ENCODE peak calls at places on chromosomes 2 and 18, in four cellular contexts. L is A549, Y is HepG2, H is K562. X is an unnamed sample.

GRCh38 chr18:63210531-63210930 is 109.0 kb downstream of the BCL2 start:
- DNase-seq in L (no peak), Y (no peak), H (no peak), X (no peak)

GRCh38 chr2:46490521-46491141 is 11.3 kb downstream of the TMEM247 start:
- DNase-seq in H (no peak), Y (no peak), L (no peak), X (no peak)

GRCh38 chr2:177553176-177553909 is 160.8 kb downstream of the AGPS start:
- DNase-seq in Y (no peak), H (peak), L (no peak), X (no peak)

GRCh38 chr2:10566021-10566420 is 117.9 kb upstream of the ODC1 start:
- DNase-seq in Y (no peak), L (no peak), H (no peak), X (no peak)

GRCh38 chr2:54556659-54557121 is 100.6 kb downstream of the SPTBN1 start:
- DNase-seq in L (no peak), H (no peak), Y (no peak), X (no peak)

GRCh38 chr2:217356142-217356541 is 496.3 kb upstream of the TNP1 start:
- DNase-seq in Y (no peak), H (no peak), L (no peak), X (no peak)

GRCh38 chr2:101307503-101307902 is 998 bp downstream of the RNF149 start:
- DNase-seq in H (peak), L (no peak), Y (no peak), X (no peak)

GRCh38 chr18:14945984-14946383 is 198.0 kb downstream of the ANKRD30B start:
- DNase-seq in Y (no peak), L (no peak), H (no peak), X (no peak)

GRCh38 chr2:128630974-128631697 is 312.5 kb upstream of the HS6ST1 start:
- DNase-seq in L (no peak), H (no peak), Y (no peak), X (no peak)

GRCh38 chr2:117101613-117102012 is 712.9 kb upstream of the DDX18 start:
- DNase-seq in Y (no peak), H (no peak), L (no peak), X (no peak)

GRCh38 chr2:38000485-38001222 is 75.3 kb downstream of the CYP1B1 start:
- DNase-seq in H (no peak), Y (no peak), L (no peak), X (no peak)

GRCh38 chr2:219045937-219046550 is 4.7 kb upstream of the CFAP65 start:
- DNase-seq in L (no peak), Y (no peak), H (peak), X (no peak)

GRCh38 chr18:10188971-10189810 is 265.2 kb upstream of the APCDD1 start:
- DNase-seq in H (no peak), Y (no peak), L (no peak), X (no peak)

GRCh38 chr2:12222561-12222960 is 476.1 kb downstream of the LPIN1 start:
- DNase-seq in H (no peak), L (no peak), Y (no peak), X (no peak)

GRCh38 chr2:26605195-26605968 is 35.8 kb downstream of the CIB4 start:
- DNase-seq in L (peak), H (peak), Y (peak), X (peak)

GRCh38 chr2:131076707-131077106 is 16.6 kb downstream of the FAM168B start:
- DNase-seq in H (no peak), Y (peak), L (no peak), X (no peak)

GRCh38 chr2:135839713-135840112 is 2.7 kb upstream of the LCT start:
- DNase-seq in Y (no peak), H (no peak), L (no peak), X (no peak)

GRCh38 chr2:37768491-37768925 is 97.1 kb upstream of the CDC42EP3 start:
- DNase-seq in L (peak), Y (peak), H (no peak), X (no peak)

GRCh38 chr2:20106746-20107145 is 55.3 kb upstream of the LAPTM4A start:
- DNase-seq in L (no peak), H (no peak), Y (no peak), X (no peak)

GRCh38 chr2:188517549-188518255 is 226.0 kb downstream of the GULP1 start:
- DNase-seq in H (no peak), Y (no peak), L (no peak), X (no peak)

GRCh38 chr2:203994735-203995134 is 58.2 kb downstream of the ICOS start:
- DNase-seq in H (no peak), Y (no peak), L (no peak), X (no peak)

GRCh38 chr2:1265454-1265853 is 147.8 kb upstream of the TPO start:
- DNase-seq in L (no peak), Y (no peak), H (no peak), X (no peak)

GRCh38 chr18:1047406-1047805 is 142.7 kb downstream of the ADCYAP1 start:
- DNase-seq in Y (no peak), L (no peak), H (no peak), X (no peak)

GRCh38 chr2:11563784-11564666 is 30.2 kb downstream of the GREB1 start:
- DNase-seq in L (no peak), H (no peak), Y (no peak), X (no peak)

GRCh38 chr18:24395049-24395780 is 2.4 kb downstream of the OSBPL1A start:
- DNase-seq in L (no peak), H (no peak), Y (no peak), X (no peak)

GRCh38 chr2:20484034-20484617 is 37.3 kb downstream of the RHOB start:
- DNase-seq in L (no peak), Y (no peak), H (no peak), X (no peak)

GRCh38 chr2:1603521-1603920 is 140.8 kb downstream of the PXDN start:
- DNase-seq in L (no peak), Y (no peak), H (no peak), X (no peak)

GRCh38 chr2:54999182-54999581 is 51.1 kb downstream of the RTN4 start:
- DNase-seq in Y (no peak), L (no peak), H (peak), X (no peak)

GRCh38 chr2:23249348-23249747 is 135.6 kb upstream of the KLHL29 start:
- DNase-seq in H (no peak), L (no peak), Y (no peak), X (no peak)

GRCh38 chr2:187143537-187143936 is 294.6 kb upstream of the ZSWIM2 start:
- DNase-seq in Y (no peak), H (no peak), L (no peak), X (no peak)

GRCh38 chr2:108923736-108924443 is 65.1 kb downstream of the EDAR start:
- DNase-seq in H (no peak), L (no peak), Y (no peak), X (no peak)

GRCh38 chr2:108923019-108923700 is 65.9 kb downstream of the EDAR start:
- DNase-seq in Y (no peak), H (no peak), L (no peak), X (no peak)

GRCh38 chr2:108921096-108922030 is 67.7 kb downstream of the EDAR start:
- DNase-seq in H (no peak), Y (no peak), L (no peak), X (no peak)

GRCh38 chr2:108920686-108921085 is 68.3 kb downstream of the EDAR start:
- DNase-seq in H (no peak), L (no peak), Y (no peak), X (no peak)

DNA sequence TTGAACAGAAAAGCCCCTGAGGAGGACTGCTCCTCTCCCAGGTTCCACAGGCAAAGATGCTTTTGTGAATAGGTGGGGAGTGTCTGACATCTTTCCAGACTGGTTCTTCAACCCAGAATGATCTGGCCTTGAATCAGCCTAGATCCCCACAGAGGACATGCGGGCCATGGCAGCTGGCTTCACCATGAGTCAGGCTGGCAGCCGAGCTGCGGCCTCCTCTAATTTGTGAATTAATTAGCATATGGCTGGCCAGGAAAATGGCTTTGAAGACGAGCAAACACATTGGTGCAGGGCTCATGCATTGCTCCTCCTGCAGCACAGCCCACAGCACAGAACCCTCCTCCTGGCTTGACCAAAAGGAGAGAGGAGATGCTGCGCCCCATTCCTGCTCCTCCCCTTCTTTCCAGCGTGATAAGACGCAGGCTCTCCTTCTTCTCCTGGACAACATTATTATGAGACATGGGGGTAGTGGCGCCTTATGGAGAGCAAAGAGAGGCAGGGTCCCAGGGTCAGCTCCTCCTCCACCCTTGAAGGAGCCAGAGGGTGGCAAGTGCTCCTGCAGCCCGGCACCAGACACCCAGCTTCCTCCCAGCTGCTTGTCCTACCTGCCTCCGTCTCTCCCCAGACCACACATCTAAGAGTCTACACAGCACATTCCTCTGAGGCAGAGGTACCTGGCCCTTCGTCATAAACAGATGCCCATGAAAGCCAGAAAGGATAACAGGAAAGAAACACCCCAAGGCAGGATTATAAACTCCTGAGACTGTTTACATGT is 66.7 kb downstream of the EDAR start:
- DNase-seq in H (no peak), L (no peak), Y (no peak), X (no peak)
- TF ChIP-seq POLR2AphosphoS2 in H (no peak), L (no peak), Y (no peak), X (no peak)

GRCh38 chr2:223943135-223943534 is 2.0 kb downstream of the WDFY1 start:
- DNase-seq in H (no peak), L (no peak), Y (no peak), X (no peak)
- TF ChIP-seq KDM1A in H (no peak), L (no peak), Y (no peak), X (no peak)

GRCh38 chr2:14756981-14757657 is 124.6 kb downstream of the LRATD1 start:
- DNase-seq in H (no peak), L (peak), Y (no peak), X (no peak)
- TF ChIP-seq POLR2AphosphoS2 in H (no peak), L (no peak), Y (no peak), X (no peak)

GRCh38 chr2:105644174-105644980 is 100.3 kb upstream of the NCK2 start:
- DNase-seq in H (no peak), L (peak), Y (peak), X (no peak)

GRCh38 chr2:105641389-105641811 is 103.3 kb upstream of the NCK2 start:
- DNase-seq in Y (no peak), H (peak), L (no peak), X (no peak)

GRCh38 chr2:105645971-105646370 is 98.7 kb upstream of the NCK2 start:
- DNase-seq in H (no peak), L (no peak), Y (no peak), X (no peak)

GRCh38 chr2:105645031-105645940 is 99.4 kb upstream of the NCK2 start:
- DNase-seq in L (no peak), H (no peak), Y (no peak), X (no peak)

GRCh38 chr2:105643405-105644173 is 101.1 kb upstream of the NCK2 start:
- DNase-seq in Y (peak), H (no peak), L (no peak), X (no peak)
- TF ChIP-seq KDM1A in Y (no peak), H (no peak), L (no peak), X (no peak)

GRCh38 chr2:68359889-68360288 is 5.2 kb upstream of the PLEK start:
- DNase-seq in Y (no peak), H (no peak), L (no peak), X (no peak)

GRCh38 chr2:68363731-68364130 is 1.4 kb upstream of the PLEK start:
- DNase-seq in L (no peak), Y (no peak), H (no peak), X (no peak)

GRCh38 chr2:68365087-68365486 is at the start of gene PLEK:
- DNase-seq in H (no peak), Y (no peak), L (no peak), X (no peak)

GRCh38 chr2:68362749-68363148 is 2.3 kb upstream of the PLEK start:
- DNase-seq in Y (no peak), L (no peak), H (no peak), X (no peak)

DNA sequence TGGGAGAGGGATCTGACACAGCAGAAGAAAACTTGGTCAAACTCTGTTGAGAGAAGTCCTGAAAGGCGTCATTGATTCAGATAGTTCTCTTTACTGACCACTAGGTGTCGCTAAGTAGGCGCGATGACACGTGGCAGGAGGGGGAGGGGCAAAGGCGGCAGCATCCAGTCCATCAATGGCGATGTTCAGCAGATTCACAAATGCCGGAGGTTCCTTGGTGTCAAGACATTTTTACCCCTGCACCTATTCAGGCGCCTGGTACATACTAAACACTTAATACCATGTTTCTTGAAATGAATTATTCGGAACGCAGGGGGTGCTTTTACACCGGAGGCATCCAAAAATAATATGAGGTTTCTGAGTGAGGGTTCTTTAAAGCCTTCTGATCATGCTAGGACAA is 3.0 kb upstream of the PLEK start:
- DNase-seq in H (peak), L (peak), Y (peak), X (peak)
- TF ChIP-seq POLR2AphosphoS2 in H (no peak), L (no peak), Y (no peak), X (no peak)

GRCh38 chr2:74006424-74006823 is 21.7 kb downstream of the TET3 start:
- DNase-seq in L (no peak), H (no peak), Y (no peak), X (no peak)

GRCh38 chr2:74009577-74009976 is 24.9 kb downstream of the TET3 start:
- DNase-seq in H (no peak), Y (no peak), L (no peak), X (no peak)

GRCh38 chr2:74008761-74009395 is 24.2 kb downstream of the TET3 start:
- DNase-seq in Y (no peak), L (no peak), H (no peak), X (no peak)

GRCh38 chr2:74005786-74006185 is 21.1 kb downstream of the TET3 start:
- DNase-seq in H (no peak), Y (no peak), L (no peak), X (no peak)

DNA sequence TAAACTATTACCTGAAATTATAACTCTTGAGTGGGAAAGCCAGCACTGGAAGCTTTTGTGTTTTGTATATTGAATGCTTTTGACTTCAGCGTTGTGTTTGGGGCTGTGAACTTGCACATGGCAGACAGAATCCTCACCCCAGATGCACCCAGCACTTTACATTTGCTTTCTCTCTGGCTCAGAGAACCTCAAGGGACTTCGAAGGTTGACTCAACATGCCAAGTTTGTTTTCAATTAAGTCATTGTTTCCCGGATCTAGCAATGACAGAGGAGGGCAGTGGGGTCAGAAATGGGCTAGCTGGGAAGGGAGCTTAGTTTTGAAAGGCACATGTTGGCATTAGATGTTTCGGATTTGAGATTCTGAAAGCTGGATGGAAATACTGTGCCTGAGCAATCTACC is 22.4 kb downstream of the TET3 start:
- DNase-seq in H (no peak), L (no peak), Y (no peak), X (no peak)
- TF ChIP-seq KDM1A in H (no peak), L (no peak), Y (no peak), X (no peak)

GRCh38 chr2:70250434-70250833 is 2.0 kb upstream of the TIA1 start:
- DNase-seq in Y (no peak), L (no peak), H (no peak), X (no peak)

GRCh38 chr2:70248145-70248809 is at the start of gene TIA1:
- DNase-seq in H (peak), Y (peak), L (peak), X (peak)

GRCh38 chr2:70247364-70248144 is 874 bp downstream of the TIA1 start:
- DNase-seq in L (no peak), Y (no peak), H (peak), X (no peak)

GRCh38 chr2:70243804-70244584 is 4.4 kb downstream of the TIA1 start:
- DNase-seq in H (peak), L (no peak), Y (no peak), X (no peak)

GRCh38 chr2:70248810-70249438 is 496 bp upstream of the TIA1 start:
- DNase-seq in Y (peak), H (peak), L (peak), X (no peak)
- TF ChIP-seq POLR2AphosphoS2 in Y (no peak), H (no peak), L (no peak), X (no peak)

DNA sequence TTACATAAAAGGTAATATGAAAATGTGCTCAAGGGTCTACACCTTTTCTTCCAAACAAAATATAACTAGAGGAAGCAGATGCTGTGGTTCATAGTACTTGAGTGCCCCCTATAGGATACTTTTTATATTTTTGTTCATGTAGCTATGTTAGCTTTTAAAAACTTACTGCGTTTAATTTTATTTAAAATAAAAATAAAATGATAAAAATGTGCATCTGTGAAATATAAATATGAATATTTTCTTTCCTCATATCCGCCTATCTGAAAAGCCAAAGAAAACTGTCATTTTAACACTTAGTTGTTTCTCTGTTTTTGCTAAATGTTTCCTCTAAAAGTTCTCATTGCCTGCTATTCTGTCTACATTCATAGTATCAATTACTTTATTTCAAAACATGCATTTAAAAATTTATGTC is 9.6 kb upstream of the LRP1B start:
- DNase-seq in H (peak), L (peak), Y (peak), X (no peak)
- TF ChIP-seq KDM1A in H (no peak), L (no peak), Y (no peak), X (no peak)

GRCh38 chr18:78814766-78815165 is 164.9 kb upstream of the SALL3 start:
- DNase-seq in L (no peak), Y (no peak), H (no peak), X (no peak)

GRCh38 chr18:78813898-78814297 is 165.7 kb upstream of the SALL3 start:
- DNase-seq in Y (no peak), H (no peak), L (no peak), X (no peak)

GRCh38 chr18:78816114-78816513 is 163.5 kb upstream of the SALL3 start:
- DNase-seq in L (no peak), H (no peak), Y (no peak), X (no peak)

GRCh38 chr18:78813156-78813555 is 166.5 kb upstream of the SALL3 start:
- DNase-seq in H (no peak), L (no peak), Y (no peak), X (no peak)

DNA sequence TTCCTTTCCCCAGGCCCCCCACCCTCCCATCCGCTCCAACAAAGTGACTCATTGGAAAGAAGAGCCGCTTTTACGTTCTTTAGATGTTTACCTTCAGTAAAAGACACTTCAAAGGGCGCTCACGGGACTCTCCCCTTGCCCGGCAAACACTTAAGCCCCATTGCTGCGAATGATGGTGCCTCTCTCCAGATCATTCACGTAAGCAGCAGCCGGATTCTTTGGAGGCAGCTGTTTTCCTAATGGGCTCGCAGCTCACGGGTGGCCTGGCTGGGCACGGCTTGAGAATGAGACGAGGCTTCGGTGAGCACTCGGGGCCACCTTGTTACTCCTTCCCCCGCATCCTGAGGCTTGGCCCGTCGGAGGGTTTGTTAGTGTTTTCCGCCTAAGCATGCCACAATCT is 165.3 kb upstream of the SALL3 start:
- DNase-seq in Y (peak), H (no peak), L (no peak), X (no peak)
- TF ChIP-seq POLR2AphosphoS2 in Y (no peak), H (no peak), L (no peak), X (no peak)

X was measured in GM12878.